ENCODE peak calls at places on chromosomes 12 and 14, in eight cellular contexts. C, G, X, K, F, Q, Z and R are unnamed samples.

GRCh38 chr14:104678346-104678745 is 11.1 kb upstream of the INF2 start:
- DNase-seq in C (peak), G (peak), X (no peak), K (no peak), F (no peak), Q (no peak), Z (no peak), R (no peak)

GRCh38 chr12:83796527-83796926 is 1109.8 kb downstream of the TMTC2 start:
- DNase-seq in C (no peak), G (no peak), X (no peak), K (no peak), F (no peak), Q (no peak), Z (no peak), R (no peak)

GRCh38 chr14:23300687-23301223 is 1.9 kb downstream of the PPP1R3E start:
- DNase-seq in C (peak), G (peak), X (no peak), K (no peak), F (peak), Q (no peak), Z (no peak), R (no peak)

GRCh38 chr14:72745991-72746980 is 147.6 kb downstream of the DPF3 start:
- DNase-seq in C (peak), G (peak), X (no peak), K (no peak), F (no peak), Q (no peak), Z (no peak), R (no peak)

GRCh38 chr12:49580572-49581535 is 12.9 kb upstream of the MCRS1 start:
- DNase-seq in C (peak), G (peak), X (peak), K (no peak), F (peak), Q (no peak), Z (peak), R (no peak)

GRCh38 chr14:92624764-92625163 is 111.2 kb downstream of the RIN3 start:
- DNase-seq in C (no peak), G (no peak), X (no peak), K (no peak), F (no peak), Q (no peak), Z (no peak), R (no peak)

GRCh38 chr12:14841761-14842160 is 1.6 kb downstream of the ART4 start:
- DNase-seq in C (peak), G (peak), X (no peak), K (no peak), F (no peak), Q (no peak), Z (no peak), R (no peak)

GRCh38 chr12:56410768-56411167 is 38.5 kb downstream of the TIMELESS start:
- DNase-seq in C (no peak), G (no peak), X (no peak), K (no peak), F (no peak), Q (no peak), Z (no peak), R (no peak)

GRCh38 chr14:51448831-51449665 is 202.7 kb upstream of the FRMD6 start:
- DNase-seq in C (peak), G (peak), X (no peak), K (no peak), F (no peak), Q (no peak), Z (no peak), R (no peak)